ENCODE peak calls at places on chromosomes 7 and 10, in nine cellular contexts. X, R, J, Q, P, E, F, U and K are unnamed samples.

GRCh38 chr7:141700848-141701371 is 1.1 kb downstream of the DENND11 start:
- DNase-seq in X (no peak), R (no peak), J (no peak), Q (no peak), P (no peak), E (peak; percentile 76), F (no peak), U (no peak), K (peak; percentile 7)

GRCh38 chr7:74312418-74313021 is 23.3 kb downstream of the CLIP2 start:
- DNase-seq in X (no peak), R (no peak), J (no peak), Q (no peak), P (no peak), E (no peak), F (no peak), U (peak; percentile 98), K (no peak)

GRCh38 chr10:125734823-125735222 is 15.3 kb downstream of the EDRF1 start:
- DNase-seq in X (no peak), R (no peak), J (no peak), Q (no peak), P (no peak), E (no peak), F (no peak), U (no peak), K (no peak)

GRCh38 chr7:99573257-99573656 is 14.8 kb downstream of the ZNF655 start:
- DNase-seq in X (no peak), R (no peak), J (no peak), Q (no peak), P (no peak), E (no peak), F (no peak), U (no peak), K (no peak)

GRCh38 chr10:110893559-110894179 is 21.9 kb downstream of the PDCD4 start:
- DNase-seq in X (no peak), R (no peak), J (no peak), Q (no peak), P (no peak), E (no peak), F (no peak), U (peak; percentile 64), K (peak; percentile 48)

GRCh38 chr10:79391231-79392019 is 44.2 kb downstream of the PPIF start:
- DNase-seq in X (no peak), R (no peak), J (peak; percentile 8), Q (no peak), P (peak; percentile 24), E (peak; percentile 4), F (no peak), U (no peak), K (no peak)

GRCh38 chr7:2433713-2434550 is 30.5 kb downstream of the CHST12 start:
- DNase-seq in X (no peak), R (no peak), J (no peak), Q (no peak), P (peak; percentile 86), E (no peak), F (no peak), U (no peak), K (no peak)

GRCh38 chr7:27901028-27901760 is 161.2 kb downstream of the TAX1BP1 start:
- DNase-seq in X (no peak), R (no peak), J (no peak), Q (peak; percentile 59), P (no peak), E (no peak), F (no peak), U (peak; percentile 63), K (peak; percentile 19)

GRCh38 chr7:133539016-133539415 is 286.1 kb downstream of the EXOC4 start:
- DNase-seq in X (no peak), R (no peak), J (no peak), Q (peak; percentile 41), P (no peak), E (no peak), F (no peak), U (no peak), K (peak; percentile 29)

GRCh38 chr7:71015260-71015900 is 116.6 kb upstream of the GALNT17 start:
- DNase-seq in X (no peak), R (peak; percentile 34), J (no peak), Q (no peak), P (no peak), E (no peak), F (no peak), U (no peak), K (no peak)

GRCh38 chr10:114648368-114648767 is 9.7 kb downstream of the ABLIM1 start:
- DNase-seq in X (peak; percentile 56), R (no peak), J (no peak), Q (peak; percentile 85), P (no peak), E (no peak), F (peak; percentile 71), U (peak; percentile 99), K (peak; percentile 85)

GRCh38 chr10:91380873-91381561 is 29.1 kb upstream of the HECTD2 start:
- DNase-seq in X (no peak), R (no peak), J (no peak), Q (no peak), P (no peak), E (no peak), F (no peak), U (no peak), K (no peak)

GRCh38 chr7:91953618-91954017 is 13.0 kb downstream of the AKAP9 start:
- DNase-seq in X (no peak), R (no peak), J (no peak), Q (peak; percentile 7), P (no peak), E (no peak), F (no peak), U (peak; percentile 17), K (no peak)

GRCh38 chr7:127912901-127913300 is 118.3 kb downstream of the LRRC4 start:
- DNase-seq in X (no peak), R (no peak), J (no peak), Q (no peak), P (no peak), E (no peak), F (no peak), U (no peak), K (no peak)

GRCh38 chr7:157837561-157837960 is 500.8 kb downstream of the DNAJB6 start:
- DNase-seq in X (no peak), R (no peak), J (no peak), Q (no peak), P (no peak), E (no peak), F (no peak), U (no peak), K (no peak)

GRCh38 chr10:120600871-120601644 is 144.0 kb downstream of the PLPP4 start:
- DNase-seq in X (no peak), R (no peak), J (no peak), Q (no peak), P (no peak), E (peak; percentile 66), F (no peak), U (no peak), K (peak; percentile 2)
- TF ChIP-seq CTCF in X (peak; percentile 43), R (no peak), J (no peak), Q (peak; percentile 69), P (no peak), E (peak; percentile 75), F (no peak), U (peak; percentile 18), K (peak; percentile 75)

GRCh38 chr7:17528636-17529035 is 230.2 kb downstream of the AHR start:
- DNase-seq in X (no peak), R (no peak), J (no peak), Q (no peak), P (no peak), E (no peak), F (no peak), U (peak; percentile 38), K (no peak)

GRCh38 chr7:17532861-17533404 is 234.5 kb downstream of the AHR start:
- DNase-seq in X (no peak), R (no peak), J (no peak), Q (peak; percentile 89), P (no peak), E (no peak), F (no peak), U (peak; percentile 92), K (peak; percentile 92)

GRCh38 chr7:17530249-17530648 is 231.8 kb downstream of the AHR start:
- DNase-seq in X (no peak), R (no peak), J (no peak), Q (peak; percentile 94), P (no peak), E (no peak), F (no peak), U (no peak), K (no peak)

GRCh38 chr7:17534348-17534747 is 235.9 kb downstream of the AHR start:
- DNase-seq in X (no peak), R (no peak), J (no peak), Q (no peak), P (no peak), E (no peak), F (no peak), U (no peak), K (no peak)

GRCh38 chr7:17530741-17531417 is 232.4 kb downstream of the AHR start:
- DNase-seq in X (no peak), R (no peak), J (no peak), Q (no peak), P (no peak), E (no peak), F (no peak), U (peak; percentile 40), K (no peak)
- TF ChIP-seq CTCF in X (peak; percentile 17), R (peak; percentile 5), J (no peak), Q (peak; percentile 22), P (peak; percentile 38), E (no peak), F (peak; percentile 8), U (peak; percentile 14), K (peak; percentile 66)

GRCh38 chr7:80450621-80451308 is 61.1 kb downstream of the GNAT3 start:
- DNase-seq in X (no peak), R (no peak), J (no peak), Q (no peak), P (no peak), E (no peak), F (no peak), U (peak; percentile 78), K (peak; percentile 13)

GRCh38 chr7:80458822-80459725 is 52.8 kb downstream of the GNAT3 start:
- DNase-seq in X (no peak), R (no peak), J (no peak), Q (no peak), P (no peak), E (no peak), F (no peak), U (no peak), K (no peak)

GRCh38 chr7:80449841-80450240 is 62.0 kb downstream of the GNAT3 start:
- DNase-seq in X (no peak), R (no peak), J (no peak), Q (no peak), P (no peak), E (no peak), F (no peak), U (no peak), K (no peak)

GRCh38 chr7:80453699-80454340 is 58.0 kb downstream of the GNAT3 start:
- DNase-seq in X (no peak), R (no peak), J (no peak), Q (no peak), P (no peak), E (no peak), F (no peak), U (peak; percentile 37), K (peak; percentile 7)
- TF ChIP-seq CTCF in X (peak; percentile 44), R (peak; percentile 47), J (peak; percentile 38), Q (peak; percentile 49), P (peak; percentile 49), E (peak; percentile 13), F (peak; percentile 58), U (no peak), K (peak; percentile 83)

DNA sequence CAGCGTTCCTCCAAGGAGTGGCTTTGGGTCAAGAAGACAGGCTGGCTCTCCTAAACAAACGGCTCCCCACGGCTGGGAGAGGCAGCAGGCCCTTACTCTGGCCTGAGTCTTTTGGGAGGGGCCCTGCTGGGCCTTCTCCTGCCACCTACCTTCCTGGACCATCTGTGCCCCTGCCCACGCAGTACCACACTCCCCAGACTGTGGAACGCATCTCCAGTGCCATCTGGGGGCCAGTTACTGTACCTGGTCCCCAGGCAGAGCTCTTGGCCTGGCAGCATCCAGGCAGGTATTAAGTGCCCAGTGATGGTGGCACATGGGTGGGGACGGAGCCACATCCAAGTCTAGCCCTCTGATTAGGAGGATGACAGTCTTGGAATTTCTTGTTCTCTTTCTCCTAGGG is 14.4 kb downstream of the ALKBH4 start:
- DNase-seq in X (no peak), R (no peak), J (no peak), Q (no peak), P (no peak), E (peak; percentile 40), F (no peak), U (no peak), K (no peak)
- TF ChIP-seq CTCF in X (peak; percentile 9), R (peak; percentile 12), J (no peak), Q (peak; percentile 37), P (peak; percentile 26), E (peak; percentile 55), F (no peak), U (peak; percentile 25), K (peak; percentile 21)